ENCODE peak calls at places on chromosomes 3 and 15, in eight cellular contexts. A is Peyer's patch, U is heart right ventricle, Z is GM23338, D is MM.1S, M is IMR-90, Q is tibial nerve, G is keratinocyte. X is an unnamed sample. For H3K36me3, the result is how much of the 10 kb centered on the place peaks cover.

GRCh38 chr15:39391230-39391629 is 189.6 kb upstream of the THBS1 start:
- DNase-seq in Z (no peak), U (no peak), Q (no peak), M (no peak), D (no peak), A (peak), G (no peak), X (no peak)

GRCh38 chr3:86948840-86949239 is 42.1 kb downstream of the VGLL3 start:
- DNase-seq in Z (no peak), A (no peak), G (no peak), M (peak), Q (no peak), D (no peak), U (no peak), X (no peak)

GRCh38 chr15:61521961-61522360 is 292.9 kb upstream of the RORA start:
- DNase-seq in A (no peak), Q (no peak), D (no peak), M (no peak), U (no peak), Z (no peak), G (no peak), X (no peak)

GRCh38 chr3:65107174-65107573 is 419.4 kb upstream of the ADAMTS9 start:
- DNase-seq in A (no peak), Z (no peak), M (no peak), G (no peak), U (no peak), D (no peak), Q (no peak), X (no peak)

GRCh38 chr15:58260911-58261267 is 122.7 kb downstream of the AQP9 start:
- DNase-seq in Q (no peak), M (peak), G (peak), Z (no peak), A (no peak), U (peak), D (no peak), X (no peak)

GRCh38 chr3:84318273-84318809 is 640.4 kb upstream of the CADM2 start:
- DNase-seq in G (no peak), Z (peak), D (no peak), M (no peak), U (no peak), A (no peak), Q (no peak), X (no peak)

GRCh38 chr15:38549222-38549621 is 15.4 kb downstream of the RASGRP1 start:
- DNase-seq in Z (no peak), U (no peak), D (no peak), M (peak), A (no peak), Q (no peak), G (no peak), X (no peak)

GRCh38 chr3:111087924-111088469 is 16.4 kb downstream of the NECTIN3 start:
- DNase-seq in Z (peak), M (no peak), U (no peak), Q (no peak), A (no peak), G (no peak), D (no peak), X (no peak)

GRCh38 chr3:169131695-169132464 is 531.6 kb downstream of the MECOM start:
- DNase-seq in U (no peak), D (no peak), A (no peak), M (no peak), Z (no peak), Q (no peak), G (no peak), X (no peak)

GRCh38 chr15:68055224-68055705 is 1.1 kb downstream of the PIAS1 start:
- DNase-seq in Z (peak), M (peak), Q (peak), G (no peak), U (no peak), D (peak), A (peak), X (peak)

GRCh38 chr3:157190242-157190876 is 30.4 kb upstream of the CCNL1 start:
- DNase-seq in A (no peak), M (no peak), Z (no peak), G (no peak), U (no peak), Q (no peak), D (peak), X (no peak)

GRCh38 chr15:95799286-95800187 is 531.0 kb upstream of the NR2F2 start:
- DNase-seq in D (no peak), U (no peak), M (peak), Z (no peak), A (no peak), Q (no peak), G (peak), X (no peak)

GRCh38 chr15:29050870-29051269 is 165.1 kb downstream of the APBA2 start:
- DNase-seq in Z (no peak), M (peak), U (no peak), G (no peak), A (peak), Q (no peak), D (no peak), X (no peak)

GRCh38 chr3:97720417-97720816 is 44.1 kb upstream of the ARL6 start:
- DNase-seq in M (no peak), U (no peak), Z (no peak), G (no peak), A (no peak), D (no peak), Q (no peak), X (no peak)

GRCh38 chr15:78640840-78641733 is at the start of gene CHRNB4:
- DNase-seq in G (peak), A (no peak), U (no peak), D (no peak), Q (no peak), Z (peak), M (no peak), X (no peak)

GRCh38 chr3:43231276-43232000 is 54.9 kb upstream of the SNRK start:
- DNase-seq in U (no peak), D (no peak), A (no peak), Z (no peak), G (no peak), Q (no peak), M (peak), X (no peak)

GRCh38 chr3:157516928-157517327 is 13.7 kb upstream of the VEPH1 start:
- DNase-seq in M (no peak), U (no peak), G (no peak), Z (no peak), Q (no peak), A (no peak), D (no peak), X (no peak)

GRCh38 chr15:70079831-70080230 is 17.9 kb downstream of the TLE3 start:
- DNase-seq in Q (no peak), U (no peak), D (no peak), M (no peak), Z (no peak), A (no peak), G (no peak), X (no peak)

GRCh38 chr3:146803746-146804145 is 198.6 kb upstream of the PLSCR5 start:
- DNase-seq in G (no peak), M (peak), A (no peak), U (no peak), D (no peak), Q (peak), Z (peak), X (no peak)

GRCh38 chr3:53718462-53718861 is 127.8 kb downstream of the CHDH start:
- DNase-seq in M (no peak), Q (no peak), D (no peak), Z (peak), A (no peak), G (no peak), U (no peak), X (no peak)

GRCh38 chr15:87747106-87747505 is 509.4 kb downstream of the NTRK3 start:
- DNase-seq in U (no peak), Z (no peak), A (no peak), G (no peak), M (no peak), Q (no peak), D (no peak), X (no peak)

GRCh38 chr3:70977712-70978111 is 605.8 kb downstream of the FOXP1 start:
- DNase-seq in M (no peak), D (no peak), Q (no peak), Z (no peak), U (no peak), A (no peak), G (no peak), X (no peak)

GRCh38 chr3:13880811-13881156 is 913 bp upstream of the WNT7A start:
- DNase-seq in M (no peak), Z (peak), U (no peak), A (no peak), D (no peak), Q (no peak), G (no peak), X (no peak)
- H3K4me3 ChIP-seq in M (no peak), Z (peak), U (no peak), A (peak), D (no peak), Q (no peak), G (no peak), X (no peak)

GRCh38 chr3:101381809-101382208 is 61.4 kb upstream of the IMPG2 start:
- DNase-seq in U (no peak), D (peak), A (no peak), Z (peak), Q (no peak), G (no peak), M (peak), X (no peak)
- TF ChIP-seq CTCF in U (peak), D (peak), A (no peak), Z (peak), Q (no peak), G (peak), M (peak), X (peak)

DNA sequence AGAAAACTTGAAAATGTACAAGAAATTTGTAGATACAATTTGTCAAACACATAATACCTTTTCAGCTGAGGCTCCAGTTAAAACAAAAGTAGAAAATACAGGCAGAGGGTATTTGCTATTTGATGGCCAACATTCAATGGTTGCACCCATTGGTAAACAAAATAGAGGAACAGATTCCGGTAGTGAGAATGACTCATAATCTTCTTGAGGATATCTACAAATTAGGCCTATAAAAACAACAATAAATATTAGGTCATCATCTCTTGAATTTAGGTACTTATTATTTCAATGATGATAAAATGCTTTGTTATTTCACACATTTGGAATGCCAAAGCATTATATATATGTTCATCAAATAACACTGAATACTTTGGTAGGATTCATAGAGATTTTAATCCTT is 53.4 kb downstream of the DENND4A start:
- DNase-seq in Z (no peak), A (no peak), M (no peak), G (no peak), Q (no peak), D (no peak), U (no peak), X (no peak)
- H3K36me3 ChIP-seq in Z (under half), A (under half), M (under half), G (under half), Q (half or more), D (under half), U (under half), X (under half)

GRCh38 chr15:71782447-71783165 is 27.7 kb upstream of the NR2E3 start:
- DNase-seq in D (no peak), Q (no peak), A (no peak), G (no peak), U (no peak), M (no peak), Z (no peak), X (no peak)
- H3K4me3 ChIP-seq in D (no peak), Q (no peak), A (no peak), G (no peak), U (no peak), M (no peak), Z (no peak), X (no peak)

DNA sequence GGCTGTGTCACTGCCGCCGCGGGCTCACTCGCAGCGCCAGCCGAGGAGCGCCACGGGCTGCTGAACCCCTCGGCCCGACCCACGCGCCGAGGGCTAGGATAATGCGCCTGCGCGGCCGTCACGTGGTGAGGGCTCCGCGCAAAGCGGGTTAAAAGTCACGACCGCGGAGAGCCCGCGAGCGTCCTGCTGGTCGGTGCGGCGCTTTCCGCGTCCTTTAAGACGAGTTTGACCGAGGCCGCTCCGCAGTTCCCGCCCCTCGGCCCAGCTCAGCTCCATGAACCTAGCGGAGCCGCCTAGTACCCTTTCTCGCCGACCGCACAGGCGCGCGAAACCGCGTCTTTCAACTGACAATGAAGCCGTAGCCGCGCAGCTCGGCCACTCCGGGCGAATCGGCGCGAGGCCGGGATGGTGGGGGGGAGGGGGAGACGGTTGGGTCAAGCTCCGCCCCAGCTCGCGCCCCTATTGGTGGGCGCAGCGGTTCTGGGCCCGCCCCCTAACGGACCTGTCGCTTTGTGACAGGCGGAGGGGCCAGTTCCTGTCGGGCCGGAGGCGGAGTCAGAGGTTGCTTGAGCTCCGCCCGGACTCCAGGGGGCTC is 636 bp upstream of the STT3B start:
- DNase-seq in G (peak), A (peak), M (peak), U (peak), Z (peak), Q (peak), D (peak), X (peak)
- TF ChIP-seq CTCF in G (no peak), A (no peak), M (no peak), U (no peak), Z (no peak), Q (no peak), D (peak), X (no peak)

DNA sequence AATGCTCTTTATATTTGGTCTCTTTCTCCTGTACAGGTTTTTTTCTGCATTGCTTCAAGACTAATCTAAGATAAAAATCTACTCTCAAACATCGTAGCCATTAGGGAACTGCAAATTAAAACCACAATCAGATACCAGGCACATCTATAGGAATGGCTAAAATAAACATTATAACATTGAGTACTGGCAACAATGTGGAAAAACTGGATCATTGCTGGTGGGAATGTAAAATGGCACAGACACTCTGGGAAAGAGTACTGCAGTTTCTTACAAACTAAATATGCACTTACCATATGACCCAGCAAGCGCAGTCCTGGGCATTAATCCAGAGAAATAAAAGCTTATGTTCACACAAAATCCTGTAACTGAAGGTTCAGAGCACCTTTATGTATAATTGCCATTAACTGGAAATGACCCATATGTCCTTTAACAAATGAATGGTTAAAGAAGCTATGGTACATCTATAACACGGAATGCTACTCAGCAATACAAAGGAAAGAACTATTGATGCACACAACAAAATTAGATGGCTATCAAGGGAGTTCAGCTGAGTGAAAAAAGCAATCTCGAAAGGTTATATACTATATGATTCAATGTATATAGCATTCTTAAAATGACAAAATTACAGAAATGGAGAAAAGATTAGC is 6.3 kb downstream of the ABCC5 start:
- DNase-seq in G (no peak), M (peak), Q (no peak), D (no peak), U (no peak), Z (no peak), A (no peak), X (no peak)
- H3K36me3 ChIP-seq in G (under half), M (under half), Q (half or more), D (under half), U (under half), Z (under half), A (under half), X (under half)

GRCh38 chr3:149376728-149377407 is 581 bp downstream of the TM4SF1 start:
- DNase-seq in D (no peak), Q (no peak), A (no peak), Z (no peak), U (no peak), G (no peak), M (peak), X (no peak)

GRCh38 chr3:149375824-149376196 is 1.6 kb downstream of the TM4SF1 start:
- DNase-seq in M (no peak), D (no peak), A (no peak), Z (no peak), Q (no peak), U (no peak), G (no peak), X (no peak)

GRCh38 chr3:149373235-149374125 is 4.0 kb downstream of the TM4SF1 start:
- DNase-seq in D (no peak), U (no peak), G (no peak), M (peak), Q (no peak), Z (no peak), A (no peak), X (no peak)

GRCh38 chr3:149374391-149374790 is 3.1 kb downstream of the TM4SF1 start:
- DNase-seq in Q (no peak), A (no peak), U (no peak), G (no peak), D (no peak), M (no peak), Z (no peak), X (no peak)

GRCh38 chr3:149375164-149375823 is 2.2 kb downstream of the TM4SF1 start:
- DNase-seq in A (no peak), G (no peak), Z (no peak), M (peak), U (no peak), D (no peak), Q (no peak), X (no peak)
- H3K4me3 ChIP-seq in A (peak), G (peak), Z (no peak), M (peak), U (peak), D (no peak), Q (peak), X (no peak)

GRCh38 chr3:115380883-115381572 is 233.9 kb upstream of the ZBTB20 start:
- DNase-seq in G (no peak), M (no peak), D (no peak), Q (no peak), U (no peak), Z (no peak), A (no peak), X (no peak)
- TF ChIP-seq CTCF in G (no peak), M (no peak), D (no peak), Q (no peak), U (no peak), Z (no peak), A (no peak), X (no peak)

DNA sequence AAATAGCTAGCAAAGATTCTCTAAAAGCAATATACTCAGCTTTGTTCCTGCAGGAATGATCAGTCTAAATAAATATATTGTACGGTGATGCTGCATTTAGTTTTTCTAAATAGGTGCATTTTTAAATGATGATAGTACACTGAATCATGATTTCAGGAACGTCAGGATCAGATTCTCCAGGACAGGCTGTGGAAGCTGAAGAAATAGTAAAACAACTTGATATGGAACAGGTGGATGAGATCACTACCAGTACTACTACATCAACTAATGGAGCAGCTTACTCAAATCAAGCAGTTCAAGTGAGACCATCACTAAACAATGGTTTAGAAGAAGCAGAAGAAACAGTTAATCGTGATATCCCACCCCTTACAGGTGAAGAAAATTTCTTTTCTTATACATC is 46.3 kb upstream of the EIF3J start:
- DNase-seq in Q (no peak), Z (no peak), G (no peak), A (no peak), D (no peak), M (peak), U (no peak), X (no peak)
- H3K36me3 ChIP-seq in Q (half or more), Z (under half), G (under half), A (half or more), D (under half), M (under half), U (under half), X (under half)

X was measured in GM06990.